ENCODE peak calls at places on chromosomes 11 and 22, in seven cellular contexts. Y is upper lobe of left lung, L is HCT116, K is GM23338, O is HepG2, X is Panc1, M is GM12878. I is an unnamed sample.

GRCh38 chr11:18780329-18780728 is 11.3 kb downstream of the PTPN5 start:
- ATAC-seq in Y (no peak), L (no peak), K (peak), O (no peak), X (no peak), M (no peak), I (peak)

GRCh38 chr22:23149743-23150238 is 4.5 kb downstream of the RAB36 start:
- ATAC-seq in Y (no peak), L (no peak), K (peak), O (no peak), X (no peak), M (no peak), I (no peak)

GRCh38 chr11:62418733-62419132 is at the start of gene SCGB1A1:
- ATAC-seq in Y (no peak), L (no peak), K (no peak), O (no peak), X (no peak), M (no peak), I (no peak)

GRCh38 chr11:44079376-44079775 is 13.3 kb downstream of the ACCS start:
- ATAC-seq in Y (no peak), L (no peak), K (no peak), O (no peak), X (no peak), M (no peak), I (no peak)

GRCh38 chr11:77470971-77471370 is 2.9 kb downstream of the PAK1 start:
- ATAC-seq in Y (no peak), L (no peak), K (peak), O (no peak), X (no peak), M (no peak), I (no peak)

GRCh38 chr22:38881464-38881871 is 9.5 kb upstream of the CBX6 start:
- ATAC-seq in Y (peak), L (no peak), K (no peak), O (no peak), X (no peak), M (peak), I (peak)

GRCh38 chr11:19789840-19790710 is 77.4 kb downstream of the NAV2 start:
- ATAC-seq in Y (no peak), L (no peak), K (no peak), O (no peak), X (no peak), M (peak), I (peak)

GRCh38 chr22:44363214-44363979 is 50.6 kb upstream of the SHISAL1 start:
- ATAC-seq in Y (peak), L (peak), K (no peak), O (peak), X (peak), M (no peak), I (peak)

GRCh38 chr11:129368889-129369672 is 6.6 kb upstream of the BARX2 start:
- ATAC-seq in Y (no peak), L (no peak), K (no peak), O (no peak), X (no peak), M (no peak), I (no peak)

GRCh38 chr11:60945295-60945667 is 6.7 kb downstream of the SLC15A3 start:
- ATAC-seq in Y (no peak), L (no peak), K (no peak), O (no peak), X (no peak), M (no peak), I (no peak)

GRCh38 chr22:32623943-32624342 is 149.3 kb downstream of the FBXO7 start:
- ATAC-seq in Y (no peak), L (no peak), K (no peak), O (no peak), X (no peak), M (no peak), I (peak)

GRCh38 chr22:44361391-44362126 is 48.8 kb upstream of the SHISAL1 start:
- ATAC-seq in Y (no peak), L (no peak), K (no peak), O (no peak), X (no peak), M (no peak), I (no peak)

GRCh38 chr11:62383822-62384221 is 35.0 kb upstream of the SCGB1A1 start:
- ATAC-seq in Y (no peak), L (no peak), K (no peak), O (no peak), X (no peak), M (no peak), I (no peak)

GRCh38 chr11:70073881-70074371 is 4.2 kb upstream of the ANO1 start:
- ATAC-seq in Y (no peak), L (no peak), K (peak), O (no peak), X (no peak), M (peak), I (no peak)

GRCh38 chr22:43827926-43828710 is 16.0 kb upstream of the EFCAB6 start:
- ATAC-seq in Y (no peak), L (peak), K (no peak), O (no peak), X (no peak), M (no peak), I (no peak)

GRCh38 chr11:73047773-73048371 is 94.2 kb downstream of the FCHSD2 start:
- ATAC-seq in Y (no peak), L (no peak), K (no peak), O (no peak), X (no peak), M (peak), I (no peak)

GRCh38 chr11:76287227-76287626 is 80.9 kb upstream of the WNT11 start:
- ATAC-seq in Y (no peak), L (no peak), K (no peak), O (no peak), X (no peak), M (no peak), I (no peak)

GRCh38 chr11:17760102-17761029 is 25.8 kb downstream of the KCNC1 start:
- ATAC-seq in Y (no peak), L (peak), K (peak), O (peak), X (peak), M (peak), I (no peak)

GRCh38 chr11:9941991-9942390 is 278.1 kb downstream of the SWAP70 start:
- ATAC-seq in Y (no peak), L (no peak), K (no peak), O (no peak), X (no peak), M (no peak), I (no peak)

GRCh38 chr11:123145220-123145619 is 49.8 kb downstream of the CLMP start:
- ATAC-seq in Y (peak), L (peak), K (peak), O (peak), X (peak), M (no peak), I (peak)

GRCh38 chr11:3166268-3167142 is 1.4 kb upstream of the OSBPL5 start:
- ATAC-seq in Y (no peak), L (no peak), K (no peak), O (no peak), X (no peak), M (no peak), I (no peak)

GRCh38 chr22:22820626-22821025 is 67.0 kb upstream of the IGLL5 start:
- ATAC-seq in Y (no peak), L (no peak), K (no peak), O (no peak), X (no peak), M (no peak), I (no peak)

GRCh38 chr11:59616396-59616982 is 915 bp upstream of the OSBP start:
- ATAC-seq in Y (no peak), L (no peak), K (peak), O (no peak), X (no peak), M (no peak), I (no peak)

GRCh38 chr11:11468919-11469318 is 115.9 kb upstream of the CSNK2A3 start:
- ATAC-seq in Y (no peak), L (no peak), K (no peak), O (no peak), X (peak), M (no peak), I (peak)

GRCh38 chr11:9347100-9347499 is 32.7 kb upstream of the TMEM41B start:
- ATAC-seq in Y (peak), L (no peak), K (peak), O (no peak), X (no peak), M (no peak), I (no peak)

GRCh38 chr11:25441432-25441831 is 890.5 kb upstream of the ANO3 start:
- ATAC-seq in Y (no peak), L (no peak), K (no peak), O (no peak), X (no peak), M (peak), I (no peak)

DNA sequence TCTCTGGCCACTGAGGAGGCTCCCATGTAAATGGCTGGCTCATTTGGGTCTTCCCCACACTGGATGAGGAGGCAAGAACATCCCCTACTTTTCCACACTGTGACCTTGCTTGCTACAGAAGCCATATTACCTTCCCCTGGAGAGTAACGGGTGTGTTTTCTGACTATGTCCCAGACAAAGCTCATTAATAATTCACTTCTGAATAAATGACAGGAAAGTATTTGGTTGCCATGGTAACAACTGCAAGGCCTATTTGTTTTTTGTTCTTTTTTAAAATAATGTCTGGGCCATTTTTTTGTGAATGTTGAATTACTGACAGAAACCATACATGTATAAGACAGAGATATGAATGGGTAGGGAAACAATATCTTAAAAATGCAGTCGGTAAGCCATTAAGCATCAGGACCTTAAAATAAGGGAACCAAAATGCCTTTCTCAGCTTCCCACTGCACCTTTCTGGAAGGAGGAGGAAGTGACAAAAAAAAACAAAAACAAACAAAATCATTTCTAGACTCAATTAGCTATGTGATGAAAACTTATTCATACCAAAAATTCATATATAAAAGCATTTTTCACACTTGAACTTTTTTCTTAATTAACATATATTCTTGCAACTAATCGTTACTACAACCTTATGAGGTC is 31.9 kb downstream of the SLC1A2 start:
- ATAC-seq in Y (no peak), L (no peak), K (no peak), O (no peak), X (no peak), M (no peak), I (no peak)
- TF ChIP-seq CTCF in Y (no peak), L (no peak), K (no peak), O (peak), X (peak), M (no peak), I (no peak)

GRCh38 chr11:82986491-82986890 is 85.0 kb downstream of the DDIAS start:
- ATAC-seq in Y (no peak), L (no peak), K (no peak), O (no peak), X (no peak), M (no peak), I (no peak)

GRCh38 chr11:82987997-82988396 is 83.7 kb downstream of the RAB30 start:
- ATAC-seq in Y (no peak), L (no peak), K (no peak), O (no peak), X (no peak), M (no peak), I (no peak)

GRCh38 chr11:82989628-82990404 is 81.9 kb downstream of the RAB30 start:
- ATAC-seq in Y (no peak), L (no peak), K (no peak), O (peak), X (no peak), M (peak), I (no peak)

GRCh38 chr11:82992219-82992618 is 79.5 kb downstream of the RAB30 start:
- ATAC-seq in Y (no peak), L (no peak), K (no peak), O (no peak), X (no peak), M (no peak), I (no peak)

GRCh38 chr11:82988936-82989627 is 82.6 kb downstream of the RAB30 start:
- ATAC-seq in Y (no peak), L (no peak), K (no peak), O (peak), X (no peak), M (no peak), I (no peak)
- TF ChIP-seq POLR2AphosphoS5 in Y (no peak), L (no peak), K (no peak), O (no peak), X (no peak), M (no peak), I (no peak)

GRCh38 chr11:116357769-116358544 is 414.8 kb downstream of the BUD13 start:
- ATAC-seq in Y (peak), L (peak), K (peak), O (no peak), X (no peak), M (peak), I (no peak)
- TF ChIP-seq CTCF in Y (peak), L (peak), K (peak), O (peak), X (peak), M (peak), I (no peak)

GRCh38 chr22:41517172-41518047 is 26.9 kb downstream of the POLR3H start:
- ATAC-seq in Y (peak), L (peak), K (peak), O (peak), X (peak), M (peak), I (peak)
- TF ChIP-seq POLR2AphosphoS5 in Y (peak), L (no peak), K (no peak), O (no peak), X (no peak), M (no peak), I (peak)

DNA sequence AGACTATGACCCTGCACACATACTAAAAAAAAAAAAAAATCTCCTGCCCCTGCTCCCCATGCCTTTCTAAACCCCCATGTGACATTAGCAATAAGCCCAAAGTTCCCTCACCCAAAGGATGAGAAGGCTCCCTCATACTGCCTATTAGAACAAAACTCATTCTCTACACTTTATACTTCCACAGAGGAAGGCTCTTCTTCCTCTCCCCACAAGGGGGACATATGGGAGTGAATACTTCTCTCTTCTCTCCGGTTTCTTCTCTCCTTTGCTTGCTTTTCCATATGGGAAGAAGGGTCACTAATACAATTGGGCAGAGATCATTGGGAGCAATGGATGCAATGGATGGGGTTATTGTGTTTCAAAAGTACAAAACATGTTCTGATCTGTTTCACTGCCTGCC is 3.3 kb downstream of the OR52L1 start:
- ATAC-seq in Y (no peak), L (peak), K (no peak), O (no peak), X (no peak), M (no peak), I (no peak)
- TF ChIP-seq CTCF in Y (no peak), L (peak), K (peak), O (no peak), X (peak), M (no peak), I (no peak)

GRCh38 chr11:27453701-27454100 is 18.9 kb downstream of the LGR4 start:
- ATAC-seq in Y (no peak), L (no peak), K (no peak), O (no peak), X (no peak), M (no peak), I (no peak)

GRCh38 chr11:27456802-27457329 is 15.7 kb downstream of the LGR4 start:
- ATAC-seq in Y (no peak), L (no peak), K (no peak), O (no peak), X (no peak), M (no peak), I (no peak)

GRCh38 chr11:27458182-27458581 is 14.4 kb downstream of the LGR4 start:
- ATAC-seq in Y (no peak), L (no peak), K (no peak), O (no peak), X (no peak), M (no peak), I (no peak)

GRCh38 chr11:27455667-27456066 is 16.9 kb downstream of the LGR4 start:
- ATAC-seq in Y (no peak), L (no peak), K (no peak), O (no peak), X (no peak), M (no peak), I (no peak)

DNA sequence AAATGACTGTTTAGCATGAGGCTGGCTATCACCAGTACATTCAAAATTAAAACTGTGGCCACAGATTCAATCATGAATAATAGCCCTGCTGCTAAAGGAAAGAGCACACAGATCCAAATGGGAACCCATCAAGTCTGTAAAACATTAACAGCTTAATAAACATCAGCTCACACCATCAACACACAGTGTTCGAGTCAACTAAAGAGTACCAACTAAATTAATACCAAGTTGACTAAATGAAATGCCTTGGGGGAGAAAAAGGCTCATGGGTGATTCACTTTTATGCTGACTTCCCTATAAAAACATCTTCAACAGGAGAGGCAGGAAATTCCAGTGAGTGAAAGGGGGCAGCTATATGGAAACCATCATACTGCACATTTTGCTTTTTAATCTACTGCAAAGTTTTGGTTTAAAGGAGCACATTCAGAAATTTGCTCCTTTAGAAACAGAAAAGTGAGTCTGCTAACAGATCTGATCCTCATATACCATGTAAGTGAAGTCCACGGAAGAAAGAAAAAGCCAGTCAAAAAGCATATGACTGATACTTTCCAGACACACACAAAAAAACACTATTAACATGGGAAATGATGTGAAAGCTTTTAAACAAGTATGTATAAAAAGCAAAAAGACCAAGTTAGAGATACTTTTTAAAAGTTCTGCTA is 16.3 kb downstream of the LGR4 start:
- ATAC-seq in Y (no peak), L (no peak), K (no peak), O (peak), X (peak), M (no peak), I (no peak)
- TF ChIP-seq POLR2AphosphoS5 in Y (no peak), L (no peak), K (no peak), O (no peak), X (no peak), M (no peak), I (no peak)

GRCh38 chr11:120384476-120384875 is 48.3 kb downstream of the ARHGEF12 start:
- ATAC-seq in Y (no peak), L (no peak), K (no peak), O (no peak), X (no peak), M (no peak), I (no peak)

GRCh38 chr11:120386318-120386717 is 50.1 kb downstream of the ARHGEF12 start:
- ATAC-seq in Y (no peak), L (no peak), K (no peak), O (no peak), X (no peak), M (no peak), I (no peak)

GRCh38 chr11:120385690-120386089 is 49.5 kb downstream of the ARHGEF12 start:
- ATAC-seq in Y (no peak), L (no peak), K (no peak), O (no peak), X (no peak), M (no peak), I (no peak)

GRCh38 chr11:120383518-120384155 is 47.4 kb downstream of the ARHGEF12 start:
- ATAC-seq in Y (no peak), L (no peak), K (no peak), O (no peak), X (no peak), M (no peak), I (no peak)

DNA sequence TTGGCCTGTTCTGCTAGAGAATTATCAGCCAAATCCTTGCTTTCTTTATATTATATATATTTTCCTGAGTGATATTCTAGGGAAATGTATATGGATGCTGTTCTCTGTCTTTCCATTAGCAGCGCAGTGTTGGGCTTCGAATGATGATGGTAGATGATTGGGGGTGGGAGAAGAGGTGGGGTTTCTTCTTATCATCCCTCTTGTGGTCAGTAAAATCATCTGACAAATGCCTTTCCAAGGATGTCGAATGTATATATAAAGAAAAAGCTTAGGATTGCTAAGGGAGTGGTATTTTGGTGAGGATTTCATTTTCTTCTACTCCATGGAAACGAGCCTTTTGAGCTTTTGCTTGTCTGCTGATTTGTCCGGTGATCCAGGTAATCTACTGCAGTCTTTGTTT is 48.9 kb downstream of the ARHGEF12 start:
- ATAC-seq in Y (no peak), L (no peak), K (peak), O (no peak), X (no peak), M (no peak), I (no peak)
- TF ChIP-seq CTCF in Y (no peak), L (no peak), K (no peak), O (no peak), X (no peak), M (no peak), I (no peak)

DNA sequence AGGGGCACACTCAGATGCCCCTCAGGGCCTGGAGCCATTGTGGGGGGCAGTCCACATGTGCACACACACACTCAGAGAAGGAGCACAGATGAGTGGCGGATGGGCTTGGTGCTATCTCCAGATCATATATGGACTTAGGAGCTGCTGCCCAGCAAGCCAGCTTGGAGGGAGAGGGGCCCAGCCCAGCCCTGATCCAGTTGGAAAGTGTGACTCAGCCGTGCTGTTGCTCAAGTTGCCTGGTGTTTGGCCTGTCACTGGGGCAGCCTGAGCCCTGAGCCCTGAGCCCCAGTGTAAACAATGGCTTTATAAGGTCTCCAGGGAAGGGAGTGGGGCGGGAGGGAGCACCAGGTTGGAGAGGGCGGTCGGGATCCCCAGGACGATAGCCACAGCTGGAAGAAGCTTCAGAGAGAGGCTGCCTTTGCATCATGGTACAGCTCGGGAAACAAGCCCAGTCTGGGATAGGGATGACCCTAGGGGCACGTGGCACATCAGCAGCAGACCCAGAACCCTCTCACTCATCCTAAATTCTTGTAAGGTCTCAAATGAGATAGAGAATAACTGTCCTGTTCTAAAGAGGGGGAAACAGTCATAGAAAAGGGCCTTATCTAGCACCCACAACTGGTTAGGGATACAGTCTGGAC is 4.8 kb downstream of the SELENOM start:
- ATAC-seq in Y (peak), L (no peak), K (no peak), O (peak), X (no peak), M (no peak), I (peak)
- TF ChIP-seq POLR2AphosphoS5 in Y (peak), L (no peak), K (no peak), O (no peak), X (no peak), M (no peak), I (peak)

GRCh38 chr11:34890089-34890488 is 26.1 kb downstream of the APIP start:
- ATAC-seq in Y (no peak), L (peak), K (no peak), O (no peak), X (no peak), M (no peak), I (no peak)
- TF ChIP-seq CTCF in Y (peak), L (peak), K (no peak), O (peak), X (peak), M (no peak), I (no peak)

I was measured in gastroesophageal sphincter.